ENCODE peak calls at places on chromosomes 11 and 22, in five cellular contexts. One of them, this sample, is unnamed.
A peak's percentile ranks its signal among the peaks of the same experiment; 100 is the strongest.

GRCh38 chr11:117544431-117544830 is 216.8 kb downstream of the CEP164 start:
- DNase-seq in suprapubic skin: no peak
- DNase-seq in adrenal gland: no peak
- DNase-seq in spleen: no peak
- DNase-seq in IMR-90: no peak
- DNase-seq in this sample: no peak

GRCh38 chr11:31487848-31488247 is 21.6 kb downstream of the IMMP1L start:
- DNase-seq in suprapubic skin: no peak
- DNase-seq in IMR-90: peak; percentile 73
- DNase-seq in adrenal gland: no peak
- DNase-seq in spleen: no peak
- DNase-seq in this sample: peak; percentile 34

GRCh38 chr22:17772249-17772962 is 1.9 kb downstream of the BID start:
- DNase-seq in spleen: peak; percentile 83
- DNase-seq in suprapubic skin: no peak
- DNase-seq in adrenal gland: no peak
- DNase-seq in IMR-90: peak; percentile 42
- DNase-seq in this sample: no peak

GRCh38 chr22:33111491-33111890 is 53.3 kb upstream of the SYN3 start:
- DNase-seq in IMR-90: no peak
- DNase-seq in adrenal gland: no peak
- DNase-seq in spleen: no peak
- DNase-seq in suprapubic skin: no peak
- DNase-seq in this sample: no peak

GRCh38 chr11:103433976-103434375 is 324.8 kb downstream of the DYNC2H1 start:
- DNase-seq in suprapubic skin: no peak
- DNase-seq in spleen: no peak
- DNase-seq in IMR-90: peak; percentile 40
- DNase-seq in adrenal gland: no peak
- DNase-seq in this sample: no peak

GRCh38 chr11:125892994-125893393 is 5.5 kb downstream of the HYLS1 start:
- DNase-seq in suprapubic skin: no peak
- DNase-seq in adrenal gland: no peak
- DNase-seq in spleen: no peak
- DNase-seq in IMR-90: no peak
- DNase-seq in this sample: no peak

GRCh38 chr11:3056296-3057068 is 741 bp downstream of the CARS1 start:
- DNase-seq in adrenal gland: peak; percentile 35
- DNase-seq in spleen: no peak
- DNase-seq in IMR-90: no peak
- DNase-seq in suprapubic skin: no peak
- DNase-seq in this sample: no peak

GRCh38 chr11:95991101-95991500 is 67.2 kb upstream of the MTMR2 start:
- DNase-seq in adrenal gland: no peak
- DNase-seq in IMR-90: no peak
- DNase-seq in spleen: no peak
- DNase-seq in suprapubic skin: no peak
- DNase-seq in this sample: no peak

GRCh38 chr11:18548001-18548400 is 21.3 kb upstream of the TSG101 start:
- DNase-seq in suprapubic skin: no peak
- DNase-seq in spleen: no peak
- DNase-seq in IMR-90: no peak
- DNase-seq in adrenal gland: no peak
- DNase-seq in this sample: no peak

GRCh38 chr11:63909621-63910506 is 7.1 kb downstream of the RCOR2 start:
- DNase-seq in suprapubic skin: no peak
- DNase-seq in IMR-90: no peak
- DNase-seq in adrenal gland: no peak
- DNase-seq in spleen: no peak
- DNase-seq in this sample: no peak

GRCh38 chr22:49820984-49821383 is 6.7 kb downstream of the BRD1 start:
- DNase-seq in spleen: no peak
- DNase-seq in IMR-90: no peak
- DNase-seq in adrenal gland: no peak
- DNase-seq in suprapubic skin: no peak
- DNase-seq in this sample: peak; percentile 38

GRCh38 chr11:68271023-68271780 is 571 bp downstream of the C11orf24 start:
- DNase-seq in spleen: peak; percentile 86
- DNase-seq in adrenal gland: no peak
- DNase-seq in IMR-90: peak; percentile 83
- DNase-seq in suprapubic skin: peak; percentile 88
- DNase-seq in this sample: peak; percentile 74

GRCh38 chr11:69832561-69833413 is 13.6 kb upstream of the FGF3 start:
- DNase-seq in spleen: peak; percentile 32
- DNase-seq in IMR-90: no peak
- DNase-seq in suprapubic skin: peak; percentile 57
- DNase-seq in adrenal gland: no peak
- DNase-seq in this sample: no peak

GRCh38 chr22:36541831-36542391 is 12.9 kb upstream of the EIF3D start:
- DNase-seq in IMR-90: peak; percentile 96
- DNase-seq in spleen: no peak
- DNase-seq in adrenal gland: peak; percentile 65
- DNase-seq in suprapubic skin: no peak
- DNase-seq in this sample: no peak

GRCh38 chr22:46077669-46078099 is 72.6 kb upstream of the PPARA start:
- DNase-seq in suprapubic skin: no peak
- DNase-seq in IMR-90: no peak
- DNase-seq in adrenal gland: no peak
- DNase-seq in spleen: peak; percentile 43
- DNase-seq in this sample: peak; percentile 51

GRCh38 chr11:47325271-47326041 is 27.0 kb downstream of the MYBPC3 start:
- DNase-seq in spleen: no peak
- DNase-seq in IMR-90: no peak
- DNase-seq in suprapubic skin: no peak
- DNase-seq in adrenal gland: no peak
- DNase-seq in this sample: no peak

GRCh38 chr11:119774180-119774763 is 45.3 kb upstream of the NECTIN1 start:
- DNase-seq in suprapubic skin: no peak
- DNase-seq in spleen: peak; percentile 10
- DNase-seq in adrenal gland: no peak
- DNase-seq in IMR-90: peak; percentile 13
- DNase-seq in this sample: no peak

GRCh38 chr11:95084509-95084908 is 5.1 kb upstream of the ENDOD1 start:
- DNase-seq in IMR-90: peak; percentile 55
- DNase-seq in suprapubic skin: no peak
- DNase-seq in adrenal gland: no peak
- DNase-seq in spleen: no peak
- DNase-seq in this sample: no peak

GRCh38 chr11:1276061-1276790 is 33.2 kb downstream of the TOLLIP start:
- DNase-seq in IMR-90: no peak
- DNase-seq in adrenal gland: no peak
- DNase-seq in suprapubic skin: no peak
- DNase-seq in spleen: peak; percentile 66
- DNase-seq in this sample: no peak

GRCh38 chr11:110986016-110986415 is 259.5 kb upstream of the POU2AF2 start:
- DNase-seq in adrenal gland: no peak
- DNase-seq in suprapubic skin: no peak
- DNase-seq in IMR-90: no peak
- DNase-seq in spleen: no peak
- DNase-seq in this sample: no peak

GRCh38 chr11:80261776-80262175 is 820.9 kb upstream of the TENM4 start:
- DNase-seq in suprapubic skin: no peak
- DNase-seq in IMR-90: no peak
- DNase-seq in adrenal gland: no peak
- DNase-seq in spleen: no peak
- DNase-seq in this sample: no peak

GRCh38 chr22:29377979-29378378 is 10.4 kb downstream of the AP1B1 start:
- DNase-seq in adrenal gland: no peak
- DNase-seq in IMR-90: no peak
- DNase-seq in suprapubic skin: no peak
- DNase-seq in spleen: no peak
- DNase-seq in this sample: no peak

GRCh38 chr22:50027639-50028537 is 15.3 kb upstream of the IL17REL start:
- DNase-seq in adrenal gland: no peak
- DNase-seq in spleen: peak; percentile 73
- DNase-seq in suprapubic skin: peak; percentile 79
- DNase-seq in IMR-90: peak; percentile 13
- DNase-seq in this sample: no peak

GRCh38 chr11:134559617-134559992 is 147.6 kb upstream of the B3GAT1 start:
- DNase-seq in suprapubic skin: peak; percentile 78
- DNase-seq in adrenal gland: no peak
- DNase-seq in spleen: peak; percentile 69
- DNase-seq in IMR-90: no peak
- DNase-seq in this sample: peak; percentile 4

GRCh38 chr22:44112191-44112590 is 68.5 kb upstream of the PARVG start:
- DNase-seq in spleen: peak; percentile 41
- DNase-seq in suprapubic skin: no peak
- DNase-seq in adrenal gland: no peak
- DNase-seq in IMR-90: no peak
- DNase-seq in this sample: no peak

GRCh38 chr11:92793189-92793588 is 176.3 kb upstream of the MTNR1B start:
- DNase-seq in spleen: no peak
- DNase-seq in adrenal gland: no peak
- DNase-seq in suprapubic skin: no peak
- DNase-seq in IMR-90: no peak
- DNase-seq in this sample: no peak

GRCh38 chr11:126341760-126342161 is 13.7 kb upstream of the ST3GAL4 start:
- DNase-seq in IMR-90: peak; percentile 71
- DNase-seq in adrenal gland: no peak
- DNase-seq in suprapubic skin: no peak
- DNase-seq in spleen: peak; percentile 27
- DNase-seq in this sample: no peak

GRCh38 chr11:14643697-14644395 is at the start of gene PDE3B:
- DNase-seq in adrenal gland: peak; percentile 57
- DNase-seq in IMR-90: peak; percentile 27
- DNase-seq in suprapubic skin: peak; percentile 82
- DNase-seq in spleen: peak; percentile 95
- DNase-seq in this sample: peak; percentile 88
- TF ChIP-seq POLR2A in adrenal gland: peak; percentile 34
- TF ChIP-seq POLR2A in IMR-90: no peak
- TF ChIP-seq POLR2A in suprapubic skin: no peak
- TF ChIP-seq POLR2A in spleen: peak; percentile 33
- TF ChIP-seq POLR2A in this sample: no peak

DNA sequence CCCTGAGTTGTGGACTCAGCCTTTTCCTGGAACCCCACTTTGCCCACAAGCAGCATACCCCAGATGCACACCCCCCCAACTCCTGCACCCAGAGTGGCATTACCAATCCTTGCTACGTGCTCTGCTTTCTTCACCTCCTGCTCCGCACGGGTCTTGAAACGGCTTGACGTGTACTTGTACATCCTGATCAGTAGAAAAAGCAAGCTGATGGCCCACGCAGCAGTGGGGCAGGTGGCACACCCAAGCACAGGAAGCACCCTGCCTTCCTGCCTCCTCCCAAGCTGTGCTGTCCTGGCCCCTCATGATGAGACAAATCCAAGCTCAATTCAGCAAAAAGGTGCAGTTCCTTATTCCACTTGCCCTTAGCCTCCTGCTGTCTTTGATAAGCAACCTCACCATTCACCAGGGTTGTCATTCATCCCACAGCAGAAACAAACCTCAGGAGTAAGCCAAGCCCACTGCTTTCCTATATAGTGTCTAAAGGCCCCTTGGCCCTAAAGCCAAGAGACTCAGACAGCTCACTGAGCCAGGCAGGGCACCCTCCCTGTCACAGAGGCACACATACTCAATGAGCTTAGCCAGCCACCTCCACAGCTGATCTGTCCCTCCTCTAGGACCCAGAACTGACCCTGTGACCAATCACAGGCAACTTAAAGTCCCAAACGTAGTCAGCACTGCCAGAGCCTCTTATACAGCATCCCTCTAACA is 27.8 kb downstream of the MORC2 start:
- DNase-seq in spleen: no peak
- DNase-seq in suprapubic skin: no peak
- DNase-seq in adrenal gland: no peak
- DNase-seq in IMR-90: no peak
- DNase-seq in this sample: no peak
- H3K36me3 ChIP-seq in spleen: peaks cover 100% of the 10 kb centered on the region
- H3K36me3 ChIP-seq in suprapubic skin: peaks cover 98% of the 10 kb centered on the region
- H3K36me3 ChIP-seq in adrenal gland: no peaks in the 10 kb centered on the region
- H3K36me3 ChIP-seq in IMR-90: peaks cover 77% of the 10 kb centered on the region
- H3K36me3 ChIP-seq in this sample: no peaks in the 10 kb centered on the region

GRCh38 chr22:22717723-22718122 is 73.3 kb downstream of the GGTLC2 start:
- DNase-seq in suprapubic skin: no peak
- DNase-seq in spleen: no peak
- DNase-seq in adrenal gland: no peak
- DNase-seq in IMR-90: no peak
- DNase-seq in this sample: no peak

GRCh38 chr22:22716136-22716535 is 71.7 kb downstream of the GGTLC2 start:
- DNase-seq in IMR-90: no peak
- DNase-seq in suprapubic skin: no peak
- DNase-seq in adrenal gland: no peak
- DNase-seq in spleen: no peak
- DNase-seq in this sample: no peak

GRCh38 chr22:22720724-22721261 is 76.4 kb downstream of the GGTLC2 start:
- DNase-seq in suprapubic skin: no peak
- DNase-seq in IMR-90: no peak
- DNase-seq in adrenal gland: no peak
- DNase-seq in spleen: no peak
- DNase-seq in this sample: peak; percentile 28

GRCh38 chr22:22721681-22722309 is 77.4 kb downstream of the GGTLC2 start:
- DNase-seq in suprapubic skin: no peak
- DNase-seq in adrenal gland: no peak
- DNase-seq in spleen: no peak
- DNase-seq in IMR-90: peak; percentile 83
- DNase-seq in this sample: no peak

GRCh38 chr22:22720201-22720723 is 75.8 kb downstream of the GGTLC2 start:
- DNase-seq in adrenal gland: no peak
- DNase-seq in suprapubic skin: no peak
- DNase-seq in IMR-90: peak; percentile 34
- DNase-seq in spleen: no peak
- DNase-seq in this sample: peak; percentile 51
- TF ChIP-seq CTCF in adrenal gland: peak; percentile 28
- TF ChIP-seq CTCF in suprapubic skin: no peak
- TF ChIP-seq CTCF in IMR-90: peak; percentile 33
- TF ChIP-seq CTCF in spleen: peak; percentile 49
- TF ChIP-seq CTCF in this sample: peak; percentile 42

DNA sequence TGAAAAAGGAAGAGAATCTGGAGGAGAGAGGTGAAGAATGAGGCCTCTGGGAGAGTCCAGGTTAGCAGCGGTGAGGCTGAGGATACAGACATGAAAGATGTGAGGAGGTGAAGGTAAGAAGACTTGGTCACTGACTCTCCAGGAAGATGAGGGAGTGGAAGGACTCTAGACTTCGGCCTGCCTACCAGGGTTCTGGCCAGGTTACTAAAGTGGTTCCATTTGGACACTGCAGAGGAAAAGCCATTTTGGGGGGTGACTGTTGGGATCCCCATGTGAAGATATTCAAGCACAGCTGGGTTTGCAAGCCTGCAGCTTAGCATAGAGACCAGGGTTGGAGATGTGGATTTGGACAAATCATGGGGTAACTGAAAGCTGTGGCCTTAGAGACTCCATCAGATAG is 7.8 kb downstream of the DCHS1 start:
- DNase-seq in spleen: no peak
- DNase-seq in suprapubic skin: no peak
- DNase-seq in IMR-90: no peak
- DNase-seq in adrenal gland: no peak
- DNase-seq in this sample: no peak
- TF ChIP-seq POLR2A in spleen: no peak
- TF ChIP-seq POLR2A in suprapubic skin: no peak
- TF ChIP-seq POLR2A in IMR-90: no peak
- TF ChIP-seq POLR2A in adrenal gland: no peak
- TF ChIP-seq POLR2A in this sample: no peak